ENCODE peak calls at places on chromosome X, in seven cellular contexts. One of them, this sample, is unnamed.
A peak's percentile ranks its signal among the peaks of the same experiment; 100 is the strongest.

GRCh38 chrX:252421-253291 is 28.5 kb upstream of the PLCXD1 start:
- DNase-seq in left ventricle myocardium superior: no peak
- DNase-seq in IMR-90: no peak
- DNase-seq in mesendoderm: no peak
- DNase-seq in GM20000: no peak
- DNase-seq in activated gamma-delta T cell treated with Interleukin-2 at 50 U/mL for 16 hours: no peak
- DNase-seq in lung: no peak
- DNase-seq in this sample: no peak

GRCh38 chrX:85516131-85516530 is 136.7 kb upstream of the POF1B start:
- DNase-seq in IMR-90: no peak
- DNase-seq in activated gamma-delta T cell treated with Interleukin-2 at 50 U/mL for 16 hours: no peak
- DNase-seq in GM20000: no peak
- DNase-seq in left ventricle myocardium superior: no peak
- DNase-seq in lung: no peak
- DNase-seq in mesendoderm: no peak
- DNase-seq in this sample: no peak

GRCh38 chrX:46588263-46588662 is 14.7 kb downstream of the CHST7 start:
- DNase-seq in left ventricle myocardium superior: peak; percentile 55
- DNase-seq in GM20000: no peak
- DNase-seq in lung: no peak
- DNase-seq in mesendoderm: peak; percentile 52
- DNase-seq in activated gamma-delta T cell treated with Interleukin-2 at 50 U/mL for 16 hours: peak; percentile 32
- DNase-seq in IMR-90: peak; percentile 68
- DNase-seq in this sample: peak; percentile 40

GRCh38 chrX:78747471-78747870 is at the start of gene LPAR4:
- DNase-seq in left ventricle myocardium superior: peak; percentile 17
- DNase-seq in IMR-90: no peak
- DNase-seq in lung: no peak
- DNase-seq in mesendoderm: peak; percentile 74
- DNase-seq in activated gamma-delta T cell treated with Interleukin-2 at 50 U/mL for 16 hours: no peak
- DNase-seq in GM20000: no peak
- DNase-seq in this sample: peak; percentile 13

GRCh38 chrX:131958724-131959123 is 64.4 kb upstream of the STK26 start:
- DNase-seq in GM20000: no peak
- DNase-seq in IMR-90: no peak
- DNase-seq in activated gamma-delta T cell treated with Interleukin-2 at 50 U/mL for 16 hours: no peak
- DNase-seq in lung: no peak
- DNase-seq in mesendoderm: no peak
- DNase-seq in left ventricle myocardium superior: no peak
- DNase-seq in this sample: no peak

GRCh38 chrX:580020-580419 is 50.6 kb upstream of the SHOX start:
- DNase-seq in GM20000: no peak
- DNase-seq in mesendoderm: no peak
- DNase-seq in activated gamma-delta T cell treated with Interleukin-2 at 50 U/mL for 16 hours: no peak
- DNase-seq in IMR-90: no peak
- DNase-seq in left ventricle myocardium superior: no peak
- DNase-seq in lung: peak; percentile 9
- DNase-seq in this sample: no peak

GRCh38 chrX:130575831-130576404 is 174.1 kb downstream of the RBMX2 start:
- DNase-seq in IMR-90: peak; percentile 33
- DNase-seq in left ventricle myocardium superior: peak; percentile 44
- DNase-seq in activated gamma-delta T cell treated with Interleukin-2 at 50 U/mL for 16 hours: peak; percentile 3
- DNase-seq in GM20000: peak; percentile 23
- DNase-seq in mesendoderm: peak; percentile 40
- DNase-seq in lung: no peak
- DNase-seq in this sample: peak; percentile 37

GRCh38 chrX:9681422-9681821 is 84.2 kb downstream of the GPR143 start:
- DNase-seq in IMR-90: peak; percentile 65
- DNase-seq in lung: no peak
- DNase-seq in activated gamma-delta T cell treated with Interleukin-2 at 50 U/mL for 16 hours: no peak
- DNase-seq in mesendoderm: no peak
- DNase-seq in left ventricle myocardium superior: no peak
- DNase-seq in GM20000: no peak
- DNase-seq in this sample: no peak

GRCh38 chrX:22032084-22032483 is at the start of gene PHEX:
- DNase-seq in activated gamma-delta T cell treated with Interleukin-2 at 50 U/mL for 16 hours: no peak
- DNase-seq in GM20000: no peak
- DNase-seq in lung: no peak
- DNase-seq in left ventricle myocardium superior: no peak
- DNase-seq in IMR-90: no peak
- DNase-seq in mesendoderm: no peak
- DNase-seq in this sample: no peak

GRCh38 chrX:109393859-109394258 is 88.0 kb downstream of the GUCY2F start:
- DNase-seq in left ventricle myocardium superior: no peak
- DNase-seq in lung: no peak
- DNase-seq in GM20000: peak; percentile 6
- DNase-seq in IMR-90: no peak
- DNase-seq in mesendoderm: peak; percentile 65
- DNase-seq in activated gamma-delta T cell treated with Interleukin-2 at 50 U/mL for 16 hours: no peak
- DNase-seq in this sample: no peak

GRCh38 chrX:3326721-3327120 is 19.7 kb downstream of the MXRA5 start:
- DNase-seq in IMR-90: peak; percentile 10
- DNase-seq in activated gamma-delta T cell treated with Interleukin-2 at 50 U/mL for 16 hours: no peak
- DNase-seq in GM20000: no peak
- DNase-seq in mesendoderm: peak; percentile 1
- DNase-seq in lung: no peak
- DNase-seq in left ventricle myocardium superior: no peak
- DNase-seq in this sample: no peak

GRCh38 chrX:22699591-22700091 is 300.1 kb upstream of the DDX53 start:
- DNase-seq in GM20000: no peak
- DNase-seq in IMR-90: peak; percentile 90
- DNase-seq in mesendoderm: peak; percentile 18
- DNase-seq in left ventricle myocardium superior: no peak
- DNase-seq in lung: no peak
- DNase-seq in activated gamma-delta T cell treated with Interleukin-2 at 50 U/mL for 16 hours: no peak
- DNase-seq in this sample: peak; percentile 35

GRCh38 chrX:153507484-153508178 is 9.8 kb upstream of the ATP2B3 start:
- DNase-seq in left ventricle myocardium superior: peak; percentile 88
- DNase-seq in mesendoderm: peak; percentile 69
- DNase-seq in activated gamma-delta T cell treated with Interleukin-2 at 50 U/mL for 16 hours: peak; percentile 83
- DNase-seq in GM20000: peak; percentile 92
- DNase-seq in lung: peak; percentile 81
- DNase-seq in IMR-90: peak; percentile 58
- DNase-seq in this sample: peak; percentile 83

GRCh38 chrX:39907964-39908616 is 189.7 kb downstream of the BCOR start:
- DNase-seq in left ventricle myocardium superior: peak; percentile 78
- DNase-seq in GM20000: no peak
- DNase-seq in activated gamma-delta T cell treated with Interleukin-2 at 50 U/mL for 16 hours: no peak
- DNase-seq in IMR-90: peak; percentile 95
- DNase-seq in mesendoderm: peak; percentile 93
- DNase-seq in lung: peak; percentile 74
- DNase-seq in this sample: no peak

GRCh38 chrX:40383360-40383759 is 197.4 kb upstream of the ATP6AP2 start:
- DNase-seq in lung: no peak
- DNase-seq in left ventricle myocardium superior: no peak
- DNase-seq in mesendoderm: peak; percentile 23
- DNase-seq in activated gamma-delta T cell treated with Interleukin-2 at 50 U/mL for 16 hours: no peak
- DNase-seq in GM20000: no peak
- DNase-seq in IMR-90: no peak
- DNase-seq in this sample: no peak

GRCh38 chrX:1535241-1536041 is 1.5 kb downstream of the P2RY8 start:
- DNase-seq in mesendoderm: no peak
- DNase-seq in GM20000: peak; percentile 20
- DNase-seq in activated gamma-delta T cell treated with Interleukin-2 at 50 U/mL for 16 hours: peak; percentile 34
- DNase-seq in IMR-90: no peak
- DNase-seq in left ventricle myocardium superior: no peak
- DNase-seq in lung: no peak
- DNase-seq in this sample: peak; percentile 47

GRCh38 chrX:39559229-39559628 is 538.5 kb downstream of the BCOR start:
- DNase-seq in lung: no peak
- DNase-seq in left ventricle myocardium superior: no peak
- DNase-seq in mesendoderm: no peak
- DNase-seq in GM20000: no peak
- DNase-seq in activated gamma-delta T cell treated with Interleukin-2 at 50 U/mL for 16 hours: no peak
- DNase-seq in IMR-90: peak; percentile 4
- DNase-seq in this sample: no peak

GRCh38 chrX:67104982-67105757 is 438.7 kb upstream of the AR start:
- DNase-seq in IMR-90: no peak
- DNase-seq in GM20000: no peak
- DNase-seq in lung: no peak
- DNase-seq in activated gamma-delta T cell treated with Interleukin-2 at 50 U/mL for 16 hours: no peak
- DNase-seq in left ventricle myocardium superior: peak; percentile 20
- DNase-seq in mesendoderm: no peak
- DNase-seq in this sample: peak; percentile 81

GRCh38 chrX:53080628-53081580 is 1.3 kb upstream of the TSPYL2 start:
- DNase-seq in mesendoderm: no peak
- DNase-seq in activated gamma-delta T cell treated with Interleukin-2 at 50 U/mL for 16 hours: peak; percentile 24
- DNase-seq in left ventricle myocardium superior: no peak
- DNase-seq in GM20000: peak; percentile 10
- DNase-seq in lung: no peak
- DNase-seq in IMR-90: peak; percentile 43
- DNase-seq in this sample: no peak

GRCh38 chrX:103687073-103687695 is 685 bp upstream of the MORF4L2 start:
- DNase-seq in mesendoderm: no peak
- DNase-seq in GM20000: peak; percentile 50
- DNase-seq in activated gamma-delta T cell treated with Interleukin-2 at 50 U/mL for 16 hours: peak; percentile 84
- DNase-seq in left ventricle myocardium superior: peak; percentile 95
- DNase-seq in IMR-90: peak; percentile 76
- DNase-seq in lung: peak; percentile 86
- DNase-seq in this sample: peak; percentile 90

GRCh38 chrX:22276781-22277180 is 4.1 kb downstream of the CBLL2 start:
- DNase-seq in mesendoderm: no peak
- DNase-seq in GM20000: no peak
- DNase-seq in activated gamma-delta T cell treated with Interleukin-2 at 50 U/mL for 16 hours: no peak
- DNase-seq in lung: no peak
- DNase-seq in left ventricle myocardium superior: no peak
- DNase-seq in IMR-90: peak; percentile 17
- DNase-seq in this sample: no peak

GRCh38 chrX:94492541-94492940 is 818.5 kb downstream of the FAM133A start:
- DNase-seq in lung: no peak
- DNase-seq in mesendoderm: peak; percentile 4
- DNase-seq in IMR-90: no peak
- DNase-seq in left ventricle myocardium superior: no peak
- DNase-seq in activated gamma-delta T cell treated with Interleukin-2 at 50 U/mL for 16 hours: no peak
- DNase-seq in GM20000: no peak
- DNase-seq in this sample: no peak

GRCh38 chrX:7145454-7145853 is 2.1 kb upstream of the STS start:
- DNase-seq in left ventricle myocardium superior: no peak
- DNase-seq in GM20000: no peak
- DNase-seq in activated gamma-delta T cell treated with Interleukin-2 at 50 U/mL for 16 hours: no peak
- DNase-seq in mesendoderm: no peak
- DNase-seq in IMR-90: peak; percentile 34
- DNase-seq in lung: no peak
- DNase-seq in this sample: no peak

GRCh38 chrX:71542411-71542810 is 9.5 kb downstream of the OGT start:
- DNase-seq in lung: no peak
- DNase-seq in GM20000: no peak
- DNase-seq in IMR-90: peak; percentile 77
- DNase-seq in mesendoderm: no peak
- DNase-seq in activated gamma-delta T cell treated with Interleukin-2 at 50 U/mL for 16 hours: no peak
- DNase-seq in left ventricle myocardium superior: no peak
- DNase-seq in this sample: no peak

GRCh38 chrX:115410731-115411435 is 121.4 kb downstream of the LUZP4 start:
- DNase-seq in GM20000: no peak
- DNase-seq in lung: no peak
- DNase-seq in IMR-90: no peak
- DNase-seq in mesendoderm: no peak
- DNase-seq in left ventricle myocardium superior: no peak
- DNase-seq in activated gamma-delta T cell treated with Interleukin-2 at 50 U/mL for 16 hours: no peak
- DNase-seq in this sample: no peak

GRCh38 chrX:9163153-9163790 is 129.3 kb upstream of the FAM9B start:
- DNase-seq in activated gamma-delta T cell treated with Interleukin-2 at 50 U/mL for 16 hours: no peak
- DNase-seq in GM20000: no peak
- DNase-seq in lung: no peak
- DNase-seq in left ventricle myocardium superior: no peak
- DNase-seq in mesendoderm: no peak
- DNase-seq in IMR-90: peak; percentile 55
- DNase-seq in this sample: no peak

GRCh38 chrX:74085642-74086236 is 218.2 kb upstream of the ZCCHC13 start:
- DNase-seq in mesendoderm: peak; percentile 1
- DNase-seq in left ventricle myocardium superior: no peak
- DNase-seq in GM20000: no peak
- DNase-seq in IMR-90: no peak
- DNase-seq in lung: no peak
- DNase-seq in activated gamma-delta T cell treated with Interleukin-2 at 50 U/mL for 16 hours: no peak
- DNase-seq in this sample: no peak

GRCh38 chrX:150364347-150365050 is 1.4 kb downstream of the MAMLD1 start:
- DNase-seq in activated gamma-delta T cell treated with Interleukin-2 at 50 U/mL for 16 hours: no peak
- DNase-seq in lung: peak; percentile 29
- DNase-seq in mesendoderm: peak; percentile 14
- DNase-seq in left ventricle myocardium superior: peak; percentile 45
- DNase-seq in GM20000: peak; percentile 14
- DNase-seq in IMR-90: peak; percentile 6
- DNase-seq in this sample: no peak

GRCh38 chrX:118612290-118612689 is 115.1 kb upstream of the IL13RA1 start:
- DNase-seq in IMR-90: no peak
- DNase-seq in lung: no peak
- DNase-seq in left ventricle myocardium superior: no peak
- DNase-seq in mesendoderm: no peak
- DNase-seq in activated gamma-delta T cell treated with Interleukin-2 at 50 U/mL for 16 hours: no peak
- DNase-seq in GM20000: no peak
- DNase-seq in this sample: no peak

GRCh38 chrX:148530464-148531077 is 30.2 kb downstream of the AFF2 start:
- DNase-seq in GM20000: no peak
- DNase-seq in left ventricle myocardium superior: no peak
- DNase-seq in mesendoderm: peak; percentile 11
- DNase-seq in IMR-90: peak; percentile 33
- DNase-seq in lung: no peak
- DNase-seq in activated gamma-delta T cell treated with Interleukin-2 at 50 U/mL for 16 hours: no peak
- DNase-seq in this sample: peak; percentile 29

GRCh38 chrX:52346462-52347165 is 22.2 kb upstream of the XAGE2 start:
- DNase-seq in lung: no peak
- DNase-seq in GM20000: no peak
- DNase-seq in mesendoderm: peak; percentile 12
- DNase-seq in IMR-90: peak; percentile 4
- DNase-seq in activated gamma-delta T cell treated with Interleukin-2 at 50 U/mL for 16 hours: no peak
- DNase-seq in left ventricle myocardium superior: no peak
- DNase-seq in this sample: no peak

GRCh38 chrX:137354851-137355250 is 211.1 kb upstream of the ZIC3 start:
- DNase-seq in lung: no peak
- DNase-seq in left ventricle myocardium superior: no peak
- DNase-seq in mesendoderm: no peak
- DNase-seq in IMR-90: no peak
- DNase-seq in activated gamma-delta T cell treated with Interleukin-2 at 50 U/mL for 16 hours: no peak
- DNase-seq in GM20000: no peak
- DNase-seq in this sample: no peak

GRCh38 chrX:9333873-9334272 is 131.0 kb upstream of the TBL1X start:
- DNase-seq in left ventricle myocardium superior: no peak
- DNase-seq in IMR-90: no peak
- DNase-seq in mesendoderm: no peak
- DNase-seq in GM20000: no peak
- DNase-seq in lung: no peak
- DNase-seq in activated gamma-delta T cell treated with Interleukin-2 at 50 U/mL for 16 hours: no peak
- DNase-seq in this sample: no peak

GRCh38 chrX:3518870-3519269 is 172.4 kb upstream of the MXRA5 start:
- DNase-seq in IMR-90: peak; percentile 92
- DNase-seq in mesendoderm: peak; percentile 11
- DNase-seq in left ventricle myocardium superior: peak; percentile 35
- DNase-seq in GM20000: no peak
- DNase-seq in lung: no peak
- DNase-seq in activated gamma-delta T cell treated with Interleukin-2 at 50 U/mL for 16 hours: no peak
- DNase-seq in this sample: no peak

GRCh38 chrX:13177921-13178320 is 133.5 kb upstream of the FAM9C start:
- DNase-seq in activated gamma-delta T cell treated with Interleukin-2 at 50 U/mL for 16 hours: no peak
- DNase-seq in lung: no peak
- DNase-seq in mesendoderm: no peak
- DNase-seq in left ventricle myocardium superior: no peak
- DNase-seq in GM20000: no peak
- DNase-seq in IMR-90: no peak
- DNase-seq in this sample: no peak

GRCh38 chrX:68953331-68953730 is 124.5 kb downstream of the EFNB1 start:
- DNase-seq in activated gamma-delta T cell treated with Interleukin-2 at 50 U/mL for 16 hours: no peak
- DNase-seq in mesendoderm: no peak
- DNase-seq in lung: no peak
- DNase-seq in left ventricle myocardium superior: no peak
- DNase-seq in IMR-90: no peak
- DNase-seq in GM20000: no peak
- DNase-seq in this sample: no peak

GRCh38 chrX:48472851-48473717 is 2.9 kb upstream of the FTSJ1 start:
- DNase-seq in IMR-90: no peak
- DNase-seq in mesendoderm: peak; percentile 29
- DNase-seq in lung: no peak
- DNase-seq in GM20000: no peak
- DNase-seq in left ventricle myocardium superior: no peak
- DNase-seq in activated gamma-delta T cell treated with Interleukin-2 at 50 U/mL for 16 hours: no peak
- DNase-seq in this sample: peak; percentile 36